ENCODE peak calls at places on chromosomes 6 and 20, in eight cellular contexts. O is A549; Q is B cell; N is tibial artery; E is MCF 10A; R is mesothelial cell of epicardium; F is GM23338; G is activated CD8-positive, alpha-beta T cell treated with anti-CD3 and anti-CD28 coated beads for 36 hours. Y is an unnamed sample.

GRCh38 chr6:148441454-148441911 is 98.8 kb downstream of the SASH1 start:
- DNase-seq in O (peak; percentile 32), Q (no peak), N (no peak), E (peak; percentile 85), R (no peak), F (no peak), G (peak; percentile 40), Y (no peak)

GRCh38 chr20:36017034-36017951 is 48.9 kb downstream of the CNBD2 start:
- DNase-seq in O (peak; percentile 65), Q (no peak), N (no peak), E (peak; percentile 28), R (peak; percentile 46), F (peak; percentile 48), G (no peak), Y (no peak)

GRCh38 chr20:33349493-33349892 is 51.8 kb downstream of the CDK5RAP1 start:
- DNase-seq in O (no peak), Q (no peak), N (no peak), E (no peak), R (no peak), F (no peak), G (no peak), Y (no peak)

GRCh38 chr6:105483492-105483891 is 80.6 kb upstream of the PREP start:
- DNase-seq in O (no peak), Q (no peak), N (no peak), E (no peak), R (no peak), F (no peak), G (no peak), Y (no peak)

GRCh38 chr6:85065831-85066230 is 301.4 kb upstream of the TBX18 start:
- DNase-seq in O (no peak), Q (no peak), N (no peak), E (peak; percentile 34), R (no peak), F (no peak), G (no peak), Y (no peak)

GRCh38 chr6:43942011-43942442 is 172.0 kb downstream of the VEGFA start:
- DNase-seq in O (no peak), Q (no peak), N (no peak), E (no peak), R (peak; percentile 29), F (no peak), G (no peak), Y (peak; percentile 63)

GRCh38 chr6:12001004-12001705 is 11.0 kb upstream of the HIVEP1 start:
- DNase-seq in O (no peak), Q (no peak), N (no peak), E (no peak), R (no peak), F (no peak), G (no peak), Y (no peak)

GRCh38 chr6:70166088-70166958 is 136.6 kb downstream of the COL9A1 start:
- DNase-seq in O (peak; percentile 21), Q (no peak), N (no peak), E (peak; percentile 38), R (peak; percentile 63), F (peak; percentile 75), G (peak; percentile 46), Y (no peak)

GRCh38 chr6:158041370-158041769 is 59.7 kb downstream of the SYNJ2 start:
- DNase-seq in O (no peak), Q (no peak), N (peak; percentile 74), E (no peak), R (no peak), F (no peak), G (no peak), Y (no peak)

GRCh38 chr6:69867075-69867911 is 937 bp downstream of the COL19A1 start:
- DNase-seq in O (peak; percentile 0), Q (peak; percentile 76), N (peak; percentile 69), E (no peak), R (peak; percentile 79), F (peak; percentile 83), G (peak; percentile 68), Y (peak; percentile 77)

GRCh38 chr20:44784688-44785087 is 25.7 kb downstream of the RIMS4 start:
- DNase-seq in O (no peak), Q (no peak), N (no peak), E (no peak), R (no peak), F (peak; percentile 68), G (no peak), Y (no peak)

GRCh38 chr6:14478396-14479225 is 361.0 kb downstream of the CD83 start:
- DNase-seq in O (no peak), Q (no peak), N (no peak), E (no peak), R (no peak), F (no peak), G (no peak), Y (no peak)

GRCh38 chr6:113697642-113698410 is 159.3 kb upstream of the MARCKS start:
- DNase-seq in O (no peak), Q (no peak), N (no peak), E (peak; percentile 89), R (no peak), F (no peak), G (no peak), Y (no peak)

GRCh38 chr20:60906555-60906954 is 345.5 kb upstream of the CDH4 start:
- DNase-seq in O (no peak), Q (no peak), N (no peak), E (no peak), R (no peak), F (no peak), G (no peak), Y (no peak)

GRCh38 chr6:29071831-29072723 is 15.0 kb downstream of the OR2B3 start:
- DNase-seq in O (peak; percentile 36), Q (peak; percentile 5), N (no peak), E (peak; percentile 66), R (no peak), F (peak; percentile 89), G (peak; percentile 25), Y (no peak)

GRCh38 chr6:167848783-167849182 is 22.1 kb downstream of the AFDN start:
- DNase-seq in O (no peak), Q (no peak), N (no peak), E (no peak), R (no peak), F (no peak), G (no peak), Y (no peak)

GRCh38 chr6:122145246-122145645 is 254.2 kb upstream of the HSF2 start:
- DNase-seq in O (no peak), Q (no peak), N (no peak), E (no peak), R (no peak), F (no peak), G (no peak), Y (no peak)

GRCh38 chr6:14381225-14381887 is 263.8 kb downstream of the CD83 start:
- DNase-seq in O (no peak), Q (no peak), N (no peak), E (no peak), R (no peak), F (peak; percentile 84), G (no peak), Y (no peak)

GRCh38 chr6:3315841-3316240 is 57.1 kb downstream of the PSMG4 start:
- DNase-seq in O (no peak), Q (no peak), N (peak; percentile 28), E (no peak), R (no peak), F (no peak), G (no peak), Y (no peak)

GRCh38 chr6:119791746-119792145 is 442.2 kb upstream of the MAN1A1 start:
- DNase-seq in O (no peak), Q (no peak), N (no peak), E (peak; percentile 7), R (no peak), F (no peak), G (no peak), Y (no peak)

GRCh38 chr6:150353445-150353844 is 15.4 kb upstream of the IYD start:
- DNase-seq in O (no peak), Q (no peak), N (no peak), E (no peak), R (no peak), F (no peak), G (no peak), Y (no peak)

GRCh38 chr6:150354754-150355571 is 13.8 kb upstream of the IYD start:
- DNase-seq in O (no peak), Q (no peak), N (no peak), E (no peak), R (no peak), F (no peak), G (no peak), Y (no peak)

GRCh38 chr6:150347845-150348244 is 21.0 kb upstream of the IYD start:
- DNase-seq in O (no peak), Q (peak; percentile 55), N (no peak), E (no peak), R (no peak), F (no peak), G (no peak), Y (no peak)

GRCh38 chr6:150355932-150356331 is 12.9 kb upstream of the IYD start:
- DNase-seq in O (no peak), Q (no peak), N (no peak), E (no peak), R (no peak), F (no peak), G (no peak), Y (no peak)

GRCh38 chr6:150352321-150353296 is 16.2 kb upstream of the IYD start:
- DNase-seq in O (no peak), Q (no peak), N (no peak), E (peak; percentile 29), R (no peak), F (no peak), G (peak; percentile 7), Y (no peak)
- TF ChIP-seq CTCF in O (no peak), Q (no peak), N (no peak), E (no peak), R (no peak), F (peak; percentile 21), G (no peak), Y (no peak)

GRCh38 chr6:159306134-159306537 is 136.9 kb downstream of the FNDC1 start:
- DNase-seq in O (no peak), Q (no peak), N (no peak), E (no peak), R (no peak), F (no peak), G (no peak), Y (no peak)
- TF ChIP-seq CTCF in O (no peak), Q (no peak), N (no peak), E (no peak), R (no peak), F (peak; percentile 36), G (no peak), Y (no peak)

GRCh38 chr6:56927538-56928453 is 27.1 kb upstream of the BEND6 start:
- DNase-seq in O (no peak), Q (no peak), N (no peak), E (no peak), R (no peak), F (peak; percentile 57), G (no peak), Y (no peak)
- TF ChIP-seq CTCF in O (no peak), Q (no peak), N (no peak), E (no peak), R (no peak), F (peak; percentile 40), G (no peak), Y (no peak)

GRCh38 chr6:7143161-7143974 is 35.6 kb downstream of the RREB1 start:
- DNase-seq in O (no peak), Q (no peak), N (no peak), E (no peak), R (no peak), F (no peak), G (no peak), Y (no peak)
- TF ChIP-seq CTCF in O (no peak), Q (no peak), N (no peak), E (no peak), R (peak; percentile 32), F (no peak), G (no peak), Y (peak; percentile 65)